ENCODE peak calls at places on chromosome 7, in seven cellular contexts. R is OCI-LY7, U is PC-3, O is MM.1S, J is GM23248, Z is neural progenitor cell, N is neuronal stem cell. I is an unnamed sample.

GRCh38 chr7:7321681-7322080 is 139.3 kb downstream of the C1GALT1 start:
- DNase-seq in Z (no peak), O (no peak), N (no peak), J (no peak), R (peak), U (peak), I (no peak)

GRCh38 chr7:70182516-70182915 is 584.2 kb downstream of the AUTS2 start:
- DNase-seq in J (no peak), Z (no peak), N (no peak), R (no peak), U (no peak), O (no peak), I (no peak)

GRCh38 chr7:151082151-151083070 is 882 bp downstream of the TMUB1 start:
- DNase-seq in U (no peak), O (no peak), J (no peak), Z (no peak), R (no peak), N (no peak), I (no peak)

GRCh38 chr7:4523873-4524272 is 158.2 kb upstream of the FOXK1 start:
- DNase-seq in J (no peak), N (no peak), U (no peak), R (no peak), Z (no peak), O (no peak), I (no peak)

GRCh38 chr7:20019757-20020432 is 197.3 kb downstream of the MACC1 start:
- DNase-seq in Z (peak), U (no peak), O (peak), N (no peak), R (no peak), J (no peak), I (no peak)

GRCh38 chr7:70588151-70588550 is 543.8 kb upstream of the GALNT17 start:
- DNase-seq in R (no peak), Z (no peak), U (no peak), N (no peak), J (no peak), O (no peak), I (no peak)

GRCh38 chr7:41567350-41568114 is 135.4 kb downstream of the INHBA start:
- DNase-seq in O (no peak), R (no peak), Z (no peak), J (no peak), U (peak), N (no peak), I (no peak)

GRCh38 chr7:131108212-131108980 is 219.3 kb upstream of the MKLN1 start:
- DNase-seq in N (no peak), U (peak), O (peak), R (peak), J (peak), Z (no peak), I (no peak)

GRCh38 chr7:134532155-134533089 is 5.1 kb downstream of the AKR1B10 start:
- DNase-seq in R (no peak), O (no peak), Z (no peak), J (no peak), U (peak), N (no peak), I (no peak)

GRCh38 chr7:14104861-14105260 is 115.4 kb upstream of the ETV1 start:
- DNase-seq in O (no peak), R (no peak), J (no peak), N (no peak), U (no peak), Z (peak), I (no peak)

GRCh38 chr7:140390466-140391190 is 7.7 kb downstream of the SLC37A3 start:
- DNase-seq in N (no peak), Z (no peak), U (no peak), J (peak), R (peak), O (peak), I (no peak)

GRCh38 chr7:33932832-33933468 is 27.6 kb downstream of the BMPER start:
- DNase-seq in N (peak), Z (peak), U (peak), J (peak), O (peak), R (peak), I (peak)
- H2AFZ ChIP-seq in N (peak), Z (no peak), U (peak), J (peak), O (peak), R (no peak), I (peak)

GRCh38 chr7:73841689-73842247 is 548 bp downstream of the METTL27 start:
- DNase-seq in Z (peak), N (no peak), O (no peak), J (no peak), U (no peak), R (no peak), I (no peak)
- H2AFZ ChIP-seq in Z (peak), N (peak), O (peak), J (peak), U (peak), R (peak), I (no peak)

GRCh38 chr7:18016547-18017444 is 10.8 kb downstream of the PRPS1L1 start:
- DNase-seq in J (no peak), O (no peak), N (no peak), U (no peak), R (no peak), Z (no peak), I (no peak)

GRCh38 chr7:18020138-18020715 is 7.4 kb downstream of the PRPS1L1 start:
- DNase-seq in R (no peak), U (no peak), O (no peak), N (no peak), J (no peak), Z (no peak), I (no peak)

GRCh38 chr7:18013936-18014335 is 13.7 kb downstream of the PRPS1L1 start:
- DNase-seq in O (no peak), Z (no peak), J (peak), U (peak), N (no peak), R (no peak), I (no peak)

GRCh38 chr7:18018296-18019205 is 9.1 kb downstream of the PRPS1L1 start:
- DNase-seq in O (no peak), R (no peak), U (no peak), J (peak), N (no peak), Z (no peak), I (no peak)

GRCh38 chr7:18019562-18019961 is 8.1 kb downstream of the PRPS1L1 start:
- DNase-seq in N (no peak), J (peak), U (peak), O (no peak), R (no peak), Z (no peak), I (peak)
- H2AFZ ChIP-seq in N (no peak), J (peak), U (peak), O (no peak), R (no peak), Z (no peak), I (peak)

DNA sequence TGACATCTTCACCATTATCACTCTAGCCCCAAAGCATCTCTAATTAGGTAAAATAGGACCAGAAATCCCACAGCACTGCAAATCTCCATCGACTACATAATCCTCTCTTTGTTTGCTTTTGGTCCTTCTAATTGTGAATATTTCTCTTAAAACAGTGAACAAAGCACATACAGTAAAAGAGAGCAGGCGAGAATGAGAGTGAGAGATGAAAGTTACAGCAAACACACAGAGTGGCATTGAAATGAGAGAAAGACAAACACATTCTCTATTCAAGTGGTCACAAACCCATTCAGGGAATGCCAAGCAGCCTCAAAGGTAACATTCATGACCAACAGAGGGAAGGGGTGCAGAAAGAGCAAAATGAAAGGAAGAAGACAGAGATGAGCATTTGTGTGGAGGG is 109.8 kb upstream of the PTN start:
- DNase-seq in U (no peak), O (no peak), Z (no peak), N (no peak), J (no peak), R (no peak), I (no peak)
- H2AFZ ChIP-seq in U (no peak), O (no peak), Z (peak), N (peak), J (no peak), R (no peak), I (no peak)

I was measured in HCT116.